ENCODE peak calls at places on chromosomes 5 and 9, in five cellular contexts. One of them, this sample, is unnamed.

GRCh38 chr5:35198096-35198495 is 32.2 kb downstream of the PRLR start:
- DNase-seq in IMR-90: peak; percentile 37
- DNase-seq in SK-N-SH: peak; percentile 9
- DNase-seq in A549: no peak
- DNase-seq in GM12878: no peak
- DNase-seq in this sample: no peak

GRCh38 chr5:151141535-151141934 is 16.0 kb downstream of the ANXA6 start:
- DNase-seq in IMR-90: peak; percentile 25
- DNase-seq in SK-N-SH: no peak
- DNase-seq in A549: no peak
- DNase-seq in GM12878: no peak
- DNase-seq in this sample: no peak

GRCh38 chr9:22041792-22042191 is 32.7 kb upstream of the CDKN2B start:
- DNase-seq in IMR-90: no peak
- DNase-seq in SK-N-SH: no peak
- DNase-seq in A549: no peak
- DNase-seq in GM12878: no peak
- DNase-seq in this sample: no peak

GRCh38 chr9:69601698-69602097 is 70.5 kb downstream of the APBA1 start:
- DNase-seq in IMR-90: no peak
- DNase-seq in SK-N-SH: no peak
- DNase-seq in A549: no peak
- DNase-seq in GM12878: no peak
- DNase-seq in this sample: no peak

GRCh38 chr9:82604947-82605656 is 457.8 kb downstream of the RASEF start:
- DNase-seq in IMR-90: peak; percentile 72
- DNase-seq in SK-N-SH: no peak
- DNase-seq in A549: no peak
- DNase-seq in GM12878: no peak
- DNase-seq in this sample: no peak

GRCh38 chr5:151699071-151699901 is 12.6 kb upstream of the SPARC start:
- DNase-seq in IMR-90: peak; percentile 99
- DNase-seq in SK-N-SH: no peak
- DNase-seq in A549: peak; percentile 61
- DNase-seq in GM12878: no peak
- DNase-seq in this sample: no peak

GRCh38 chr9:129550199-129550839 is 70.6 kb downstream of the C9orf50 start:
- DNase-seq in IMR-90: peak; percentile 70
- DNase-seq in SK-N-SH: peak; percentile 90
- DNase-seq in A549: peak; percentile 28
- DNase-seq in GM12878: no peak
- DNase-seq in this sample: no peak

GRCh38 chr9:7937018-7937417 is 137.4 kb upstream of the DMAC1 start:
- DNase-seq in IMR-90: no peak
- DNase-seq in SK-N-SH: no peak
- DNase-seq in A549: no peak
- DNase-seq in GM12878: no peak
- DNase-seq in this sample: no peak

GRCh38 chr9:99431103-99431502 is 209.0 kb downstream of the SEC61B start:
- DNase-seq in IMR-90: peak; percentile 66
- DNase-seq in SK-N-SH: no peak
- DNase-seq in A549: no peak
- DNase-seq in GM12878: no peak
- DNase-seq in this sample: no peak

GRCh38 chr5:180338001-180338707 is 15.0 kb downstream of the GFPT2 start:
- DNase-seq in IMR-90: no peak
- DNase-seq in SK-N-SH: no peak
- DNase-seq in A549: no peak
- DNase-seq in GM12878: no peak
- DNase-seq in this sample: no peak

GRCh38 chr5:113434889-113435288 is at the start of gene TSSK1B:
- DNase-seq in IMR-90: no peak
- DNase-seq in SK-N-SH: no peak
- DNase-seq in A549: no peak
- DNase-seq in GM12878: no peak
- DNase-seq in this sample: no peak

GRCh38 chr9:107211331-107211730 is 71.7 kb upstream of the RAD23B start:
- DNase-seq in IMR-90: no peak
- DNase-seq in SK-N-SH: no peak
- DNase-seq in A549: no peak
- DNase-seq in GM12878: no peak
- DNase-seq in this sample: no peak

GRCh38 chr5:139368613-139369012 is 14.5 kb downstream of the SLC23A1 start:
- DNase-seq in IMR-90: peak; percentile 29
- DNase-seq in SK-N-SH: no peak
- DNase-seq in A549: no peak
- DNase-seq in GM12878: no peak
- DNase-seq in this sample: no peak

GRCh38 chr5:122501087-122501435 is 189.0 kb downstream of the SNCAIP start:
- DNase-seq in IMR-90: peak; percentile 33
- DNase-seq in SK-N-SH: no peak
- DNase-seq in A549: no peak
- DNase-seq in GM12878: no peak
- DNase-seq in this sample: no peak

GRCh38 chr5:56827043-56827442 is 11.7 kb downstream of the MAP3K1 start:
- DNase-seq in IMR-90: no peak
- DNase-seq in SK-N-SH: no peak
- DNase-seq in A549: peak; percentile 33
- DNase-seq in GM12878: no peak
- DNase-seq in this sample: peak; percentile 21

GRCh38 chr9:524008-524407 is 309.3 kb downstream of the DOCK8 start:
- DNase-seq in IMR-90: no peak
- DNase-seq in SK-N-SH: no peak
- DNase-seq in A549: no peak
- DNase-seq in GM12878: no peak
- DNase-seq in this sample: no peak

GRCh38 chr5:141848771-141849370 is 29.3 kb downstream of the PCDH1 start:
- DNase-seq in IMR-90: peak; percentile 66
- DNase-seq in SK-N-SH: no peak
- DNase-seq in A549: peak; percentile 74
- DNase-seq in GM12878: no peak
- DNase-seq in this sample: peak; percentile 74

GRCh38 chr5:31948006-31948405 is 226.1 kb downstream of the GOLPH3 start:
- DNase-seq in IMR-90: no peak
- DNase-seq in SK-N-SH: no peak
- DNase-seq in A549: no peak
- DNase-seq in GM12878: no peak
- DNase-seq in this sample: no peak

GRCh38 chr5:67353500-67353931 is 156.9 kb upstream of the CD180 start:
- DNase-seq in IMR-90: no peak
- DNase-seq in SK-N-SH: no peak
- DNase-seq in A549: no peak
- DNase-seq in GM12878: no peak
- DNase-seq in this sample: no peak

GRCh38 chr5:92514901-92515300 is 1066.1 kb downstream of the NR2F1-AS1 start:
- DNase-seq in IMR-90: no peak
- DNase-seq in SK-N-SH: no peak
- DNase-seq in A549: no peak
- DNase-seq in GM12878: no peak
- DNase-seq in this sample: no peak

GRCh38 chr9:109769250-109769649 is 10.7 kb upstream of the PALM2AKAP2 start:
- DNase-seq in IMR-90: no peak
- DNase-seq in SK-N-SH: no peak
- DNase-seq in A549: no peak
- DNase-seq in GM12878: no peak
- DNase-seq in this sample: no peak

GRCh38 chr5:142881076-142881466 is 110.9 kb downstream of the ARHGAP26 start:
- DNase-seq in IMR-90: peak; percentile 91
- DNase-seq in SK-N-SH: no peak
- DNase-seq in A549: no peak
- DNase-seq in GM12878: no peak
- DNase-seq in this sample: no peak

GRCh38 chr5:111914957-111915356 is 158.0 kb upstream of the NREP start:
- DNase-seq in IMR-90: no peak
- DNase-seq in SK-N-SH: no peak
- DNase-seq in A549: no peak
- DNase-seq in GM12878: no peak
- DNase-seq in this sample: no peak
- TF ChIP-seq RCOR1 in IMR-90: no peak
- TF ChIP-seq RCOR1 in SK-N-SH: no peak
- TF ChIP-seq RCOR1 in A549: no peak
- TF ChIP-seq RCOR1 in GM12878: no peak
- TF ChIP-seq RCOR1 in this sample: no peak

GRCh38 chr9:137971477-137972138 is 94.0 kb downstream of the CACNA1B start:
- DNase-seq in IMR-90: no peak
- DNase-seq in SK-N-SH: peak; percentile 8
- DNase-seq in A549: no peak
- DNase-seq in GM12878: no peak
- DNase-seq in this sample: no peak

GRCh38 chr9:137973829-137974416 is 96.3 kb downstream of the CACNA1B start:
- DNase-seq in IMR-90: no peak
- DNase-seq in SK-N-SH: no peak
- DNase-seq in A549: no peak
- DNase-seq in GM12878: no peak
- DNase-seq in this sample: no peak

GRCh38 chr9:137972988-137973470 is 95.4 kb downstream of the CACNA1B start:
- DNase-seq in IMR-90: no peak
- DNase-seq in SK-N-SH: peak; percentile 12
- DNase-seq in A549: no peak
- DNase-seq in GM12878: no peak
- DNase-seq in this sample: no peak

GRCh38 chr9:137970686-137971476 is 93.3 kb downstream of the CACNA1B start:
- DNase-seq in IMR-90: no peak
- DNase-seq in SK-N-SH: peak; percentile 77
- DNase-seq in A549: no peak
- DNase-seq in GM12878: no peak
- DNase-seq in this sample: no peak

GRCh38 chr9:137972355-137972987 is 94.9 kb downstream of the CACNA1B start:
- DNase-seq in IMR-90: no peak
- DNase-seq in SK-N-SH: peak; percentile 8
- DNase-seq in A549: no peak
- DNase-seq in GM12878: no peak
- DNase-seq in this sample: no peak
- TF ChIP-seq RCOR1 in IMR-90: no peak
- TF ChIP-seq RCOR1 in SK-N-SH: no peak
- TF ChIP-seq RCOR1 in A549: no peak
- TF ChIP-seq RCOR1 in GM12878: no peak
- TF ChIP-seq RCOR1 in this sample: no peak

DNA sequence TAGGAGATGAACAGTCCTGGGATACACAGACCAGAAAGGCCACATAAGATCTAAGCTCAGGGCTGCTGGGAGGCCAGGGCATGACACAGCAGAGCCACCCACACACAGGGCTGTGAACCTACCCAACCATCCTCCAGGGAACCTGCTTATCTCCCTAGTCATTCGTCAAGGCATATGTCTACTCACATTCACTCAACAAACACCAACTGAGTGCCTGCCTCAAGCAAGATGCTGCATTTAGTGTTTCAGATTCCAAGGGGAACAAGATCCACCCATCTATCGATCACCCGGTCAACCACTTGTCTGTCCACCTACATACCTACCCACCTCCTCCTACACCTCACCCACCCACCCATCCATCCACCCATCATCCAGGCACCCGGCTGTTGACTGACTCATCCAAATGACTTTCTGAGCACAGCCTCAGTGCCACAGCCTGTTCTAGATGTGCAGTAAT is 1.9 kb downstream of the DPM2 start:
- DNase-seq in IMR-90: peak; percentile 41
- DNase-seq in SK-N-SH: no peak
- DNase-seq in A549: no peak
- DNase-seq in GM12878: no peak
- DNase-seq in this sample: peak; percentile 54
- TF ChIP-seq RCOR1 in IMR-90: no peak
- TF ChIP-seq RCOR1 in SK-N-SH: no peak
- TF ChIP-seq RCOR1 in A549: no peak
- TF ChIP-seq RCOR1 in GM12878: no peak
- TF ChIP-seq RCOR1 in this sample: peak; percentile 82

GRCh38 chr5:100232730-100233129 is 302.4 kb upstream of the FAM174A start:
- DNase-seq in IMR-90: no peak
- DNase-seq in SK-N-SH: no peak
- DNase-seq in A549: no peak
- DNase-seq in GM12878: no peak
- DNase-seq in this sample: no peak
- TF ChIP-seq RCOR1 in IMR-90: no peak
- TF ChIP-seq RCOR1 in SK-N-SH: no peak
- TF ChIP-seq RCOR1 in A549: no peak
- TF ChIP-seq RCOR1 in GM12878: no peak
- TF ChIP-seq RCOR1 in this sample: no peak

GRCh38 chr9:33167949-33168535 is 906 bp upstream of the B4GALT1 start:
- DNase-seq in IMR-90: no peak
- DNase-seq in SK-N-SH: no peak
- DNase-seq in A549: no peak
- DNase-seq in GM12878: no peak
- DNase-seq in this sample: no peak
- TF ChIP-seq RCOR1 in IMR-90: no peak
- TF ChIP-seq RCOR1 in SK-N-SH: no peak
- TF ChIP-seq RCOR1 in A549: no peak
- TF ChIP-seq RCOR1 in GM12878: no peak
- TF ChIP-seq RCOR1 in this sample: no peak

DNA sequence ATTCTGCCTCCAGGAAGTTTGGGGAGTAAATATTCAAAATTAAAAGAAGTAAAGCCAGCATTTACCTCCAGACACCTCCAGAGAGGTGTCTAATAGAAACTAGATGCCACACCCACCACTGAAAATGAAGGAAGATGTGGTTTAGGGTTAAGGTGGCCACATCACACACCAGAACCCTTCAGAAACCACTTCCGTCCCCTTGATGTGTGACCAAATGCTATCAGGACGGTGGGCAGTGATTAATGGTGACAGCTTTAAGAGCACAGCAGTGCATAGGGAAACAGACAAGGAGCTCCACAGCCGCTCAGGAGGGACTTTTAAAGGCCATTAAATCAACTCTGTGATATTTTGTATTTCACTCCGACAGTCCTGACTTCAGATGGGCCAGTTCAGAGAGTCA is 295.2 kb downstream of the BRINP1 start:
- DNase-seq in IMR-90: no peak
- DNase-seq in SK-N-SH: no peak
- DNase-seq in A549: no peak
- DNase-seq in GM12878: peak; percentile 4
- DNase-seq in this sample: no peak
- TF ChIP-seq RCOR1 in IMR-90: no peak
- TF ChIP-seq RCOR1 in SK-N-SH: no peak
- TF ChIP-seq RCOR1 in A549: no peak
- TF ChIP-seq RCOR1 in GM12878: no peak
- TF ChIP-seq RCOR1 in this sample: no peak

GRCh38 chr5:103259705-103260355 is 1.3 kb downstream of the MACIR start:
- DNase-seq in IMR-90: peak; percentile 23
- DNase-seq in SK-N-SH: no peak
- DNase-seq in A549: peak; percentile 28
- DNase-seq in GM12878: no peak
- DNase-seq in this sample: peak; percentile 60
- TF ChIP-seq RCOR1 in IMR-90: no peak
- TF ChIP-seq RCOR1 in SK-N-SH: no peak
- TF ChIP-seq RCOR1 in A549: no peak
- TF ChIP-seq RCOR1 in GM12878: no peak
- TF ChIP-seq RCOR1 in this sample: no peak

This sample was measured in K562.